ENCODE peak calls at places on chromosomes 3 and 15, in six cellular contexts. Y is AG04450; K is sciatic nerve; D is WTC11; N is stimulated activated effector memory CD8-positive, alpha-beta T cell treated with anti-CD3 and anti-CD28 coated beads, Interleukin-12 subunit alpha, Interleukin-12 subunit beta, amount 100 ng/mL, for 72 hours; H is posterior vena cava. W is an unnamed sample.

GRCh38 chr3:112121577-112122547 is 11.2 kb downstream of the GCSAM start:
- DNase-seq in Y (no peak), K (no peak), D (no peak), N (no peak), H (no peak), W (no peak)

GRCh38 chr3:152400912-152401311 is 132.2 kb downstream of the MBNL1 start:
- DNase-seq in Y (peak), K (no peak), D (no peak), N (no peak), H (no peak), W (no peak)

GRCh38 chr3:126525091-126525852 is 1.3 kb downstream of the CHST13 start:
- DNase-seq in Y (no peak), K (no peak), D (no peak), N (no peak), H (peak), W (no peak)

GRCh38 chr15:101087172-101087769 is 164.6 kb downstream of the CHSY1 start:
- DNase-seq in Y (no peak), K (no peak), D (no peak), N (no peak), H (no peak), W (no peak)

GRCh38 chr15:75666823-75667501 is 19.2 kb downstream of the SNX33 start:
- DNase-seq in Y (peak), K (no peak), D (no peak), N (no peak), H (peak), W (no peak)

GRCh38 chr3:155217591-155217990 is 75.9 kb downstream of the STRIT1 start:
- DNase-seq in Y (no peak), K (no peak), D (no peak), N (no peak), H (no peak), W (no peak)

GRCh38 chr3:18061737-18062136 is 319.3 kb upstream of the TBC1D5 start:
- DNase-seq in Y (no peak), K (no peak), D (no peak), N (no peak), H (no peak), W (no peak)

GRCh38 chr3:120162400-120162799 is 68.2 kb upstream of the GSK3B start:
- DNase-seq in Y (no peak), K (no peak), D (no peak), N (no peak), H (no peak), W (no peak)

GRCh38 chr15:67097893-67098740 is 32.7 kb downstream of the SMAD3 start:
- DNase-seq in Y (no peak), K (no peak), D (no peak), N (no peak), H (peak), W (peak)